ENCODE peak calls at places on chromosome 7, in ten cellular contexts. F, B, K, N, M, D, O, Z, L and J are unnamed samples.

GRCh38 chr7:27046854-27047549 is 48.8 kb downstream of the HOXA1 start:
- DNase-seq in D (no peak), N (no peak), O (peak; percentile 36), Z (peak; percentile 36), F (peak; percentile 91), M (peak; percentile 78), L (peak; percentile 30), B (no peak), K (no peak), J (no peak)

GRCh38 chr7:132783824-132784223 is 207.6 kb upstream of the PLXNA4 start:
- DNase-seq in B (no peak), L (peak; percentile 96), D (no peak), Z (no peak), M (peak; percentile 89), K (no peak), N (no peak), O (peak; percentile 97), F (no peak), J (no peak)

GRCh38 chr7:32219416-32219815 is 149.2 kb upstream of the PDE1C start:
- DNase-seq in D (no peak), Z (no peak), N (no peak), K (no peak), O (no peak), M (no peak), B (no peak), L (no peak), F (no peak), J (no peak)

GRCh38 chr7:16999541-17000266 is 117.9 kb upstream of the AGR3 start:
- DNase-seq in B (no peak), L (no peak), D (no peak), K (no peak), N (no peak), F (no peak), O (no peak), M (no peak), Z (no peak), J (no peak)

GRCh38 chr7:56007167-56007652 is 42.8 kb downstream of the NIPSNAP2 start:
- DNase-seq in L (no peak), M (no peak), K (no peak), N (no peak), D (no peak), O (no peak), Z (no peak), B (no peak), F (peak; percentile 57), J (no peak)

GRCh38 chr7:88480901-88481300 is 174.2 kb upstream of the STEAP4 start:
- DNase-seq in B (no peak), N (no peak), Z (no peak), L (no peak), F (no peak), M (no peak), O (peak; percentile 6), K (no peak), D (no peak), J (peak; percentile 27)

GRCh38 chr7:102404005-102404861 is 8.1 kb downstream of the PRKRIP1 start:
- DNase-seq in B (no peak), O (peak; percentile 57), M (peak; percentile 16), K (no peak), L (peak; percentile 30), D (no peak), F (peak; percentile 59), N (no peak), Z (peak; percentile 65), J (no peak)

GRCh38 chr7:151083824-151084160 is 499 bp upstream of the TMUB1 start:
- DNase-seq in F (no peak), B (no peak), D (no peak), L (no peak), M (no peak), K (no peak), Z (no peak), O (no peak), N (no peak), J (no peak)

GRCh38 chr7:46363688-46364087 is 442.6 kb upstream of the IGFBP3 start:
- DNase-seq in O (no peak), M (no peak), D (no peak), L (no peak), F (no peak), Z (no peak), B (no peak), N (no peak), K (no peak), J (no peak)

GRCh38 chr7:94655562-94655883 is 410 bp downstream of the SGCE start:
- DNase-seq in D (no peak), M (no peak), Z (no peak), B (peak; percentile 46), F (no peak), N (peak; percentile 69), O (peak; percentile 35), K (no peak), L (peak; percentile 16), J (peak; percentile 36)
- H3K27ac ChIP-seq in D (peak overlapping the region; percentile 76), M (peak overlapping the region; percentile 69), Z (peak overlapping the region; percentile 78), B (peak overlapping the region; percentile 34), F (no peak overlapping the region), N (peak overlapping the region; percentile 50), O (peak overlapping the region; percentile 87), K (peak overlapping the region; percentile 85), L (peak overlapping the region; percentile 87), J (peak overlapping the region; percentile 88)

GRCh38 chr7:47369736-47370135 is 212.2 kb downstream of the TNS3 start:
- DNase-seq in F (no peak), K (no peak), B (no peak), N (no peak), D (no peak), O (no peak), M (no peak), L (no peak), Z (no peak), J (no peak)

GRCh38 chr7:47370461-47371042 is 211.4 kb downstream of the TNS3 start:
- DNase-seq in F (no peak), N (no peak), B (no peak), Z (no peak), O (peak; percentile 91), M (peak; percentile 9), K (no peak), L (peak; percentile 87), D (no peak), J (no peak)

GRCh38 chr7:47373871-47374451 is 207.9 kb downstream of the TNS3 start:
- DNase-seq in K (no peak), N (peak; percentile 13), D (no peak), L (no peak), F (no peak), B (no peak), O (no peak), Z (no peak), M (no peak), J (no peak)

GRCh38 chr7:47371317-47371716 is 210.6 kb downstream of the TNS3 start:
- DNase-seq in K (no peak), Z (no peak), M (no peak), B (no peak), F (no peak), N (no peak), O (no peak), D (no peak), L (no peak), J (no peak)

GRCh38 chr7:47371733-47372368 is 210.1 kb downstream of the TNS3 start:
- DNase-seq in D (peak; percentile 88), N (no peak), L (peak; percentile 61), F (peak; percentile 65), O (peak; percentile 75), K (no peak), B (peak; percentile 76), Z (no peak), M (peak; percentile 81), J (peak; percentile 89)
- H3K27ac ChIP-seq in D (peak overlapping the region; percentile 56), N (no peak overlapping the region), L (no peak overlapping the region), F (peak overlapping the region; percentile 9), O (no peak overlapping the region), K (no peak overlapping the region), B (no peak overlapping the region), Z (peak overlapping the region; percentile 44), M (no peak overlapping the region), J (no peak overlapping the region)

GRCh38 chr7:29193316-29194205 is 1.0 kb upstream of the CHN2 start:
- DNase-seq in Z (no peak), O (no peak), L (no peak), F (no peak), N (no peak), D (no peak), M (no peak), K (no peak), B (no peak), J (no peak)
- H3K27ac ChIP-seq in Z (no peak overlapping the region), O (no peak overlapping the region), L (no peak overlapping the region), F (no peak overlapping the region), N (peak overlapping the region; percentile 60), D (no peak overlapping the region), M (no peak overlapping the region), K (peak overlapping the region; percentile 68), B (no peak overlapping the region), J (no peak overlapping the region)

GRCh38 chr7:105007298-105007697 is 6.7 kb upstream of the KMT2E start:
- DNase-seq in Z (no peak), D (no peak), B (no peak), O (no peak), N (no peak), K (no peak), M (no peak), F (no peak), L (no peak), J (no peak)

GRCh38 chr7:105012503-105013282 is 1.3 kb upstream of the KMT2E start:
- DNase-seq in D (peak; percentile 100), K (peak; percentile 98), L (peak; percentile 93), O (peak; percentile 97), M (peak; percentile 98), N (peak; percentile 100), Z (peak; percentile 95), B (peak; percentile 100), F (peak; percentile 89), J (peak; percentile 99)

GRCh38 chr7:105011771-105012502 is 2.1 kb upstream of the KMT2E start:
- DNase-seq in D (no peak), Z (no peak), O (no peak), F (no peak), K (no peak), N (no peak), B (peak; percentile 56), L (no peak), M (no peak), J (peak; percentile 38)

GRCh38 chr7:105010538-105011523 is 3.2 kb upstream of the KMT2E start:
- DNase-seq in O (peak; percentile 49), Z (no peak), F (no peak), N (no peak), D (no peak), L (peak; percentile 35), K (no peak), B (no peak), M (no peak), J (no peak)

DNA sequence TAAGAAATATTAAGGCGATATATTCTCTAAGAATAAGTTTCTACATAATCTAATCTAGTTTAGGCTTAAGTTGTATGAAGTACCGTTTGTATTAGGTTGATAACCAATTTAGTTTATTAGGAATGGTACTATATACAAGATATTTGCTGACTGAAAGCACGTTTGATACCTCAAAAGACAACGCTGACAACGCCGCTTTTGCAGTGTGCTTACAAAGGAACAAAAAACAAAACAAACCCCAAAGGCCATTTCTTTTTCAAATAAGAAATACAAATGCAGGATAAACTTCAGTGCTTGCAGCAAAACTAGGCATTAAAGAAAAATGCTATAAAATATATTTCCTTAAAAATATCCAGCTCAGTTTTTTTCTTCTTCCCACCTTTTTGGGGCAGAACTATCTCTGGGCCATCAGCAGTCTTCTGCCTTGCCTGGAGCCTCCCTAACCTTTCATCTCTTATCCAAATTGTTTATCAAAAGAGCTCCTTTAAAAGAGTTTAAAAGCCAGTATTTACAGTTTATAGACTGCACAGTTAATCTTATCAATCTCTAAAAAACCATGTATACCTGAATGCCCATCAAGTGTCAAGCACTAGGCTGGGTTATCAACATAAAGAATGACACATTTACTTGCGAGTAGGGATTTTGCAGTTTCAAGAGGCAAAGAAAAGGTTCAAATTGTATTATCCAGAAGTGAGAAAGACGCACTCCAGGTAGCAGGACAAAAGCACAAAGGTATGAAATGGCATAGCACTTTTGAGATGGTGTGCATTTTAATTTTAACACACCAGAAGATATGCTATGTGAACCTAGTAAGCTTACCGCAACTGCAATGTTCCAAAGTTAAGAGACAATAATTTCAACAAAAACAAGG is 4.1 kb upstream of the KMT2E start:
- DNase-seq in F (no peak), L (no peak), M (no peak), D (no peak), B (no peak), K (no peak), N (no peak), Z (no peak), O (no peak), J (no peak)
- H3K27ac ChIP-seq in F (no peak overlapping the region), L (peak overlapping the region; percentile 100), M (peak overlapping the region; percentile 97), D (peak overlapping the region; percentile 100), B (no peak overlapping the region), K (peak overlapping the region; percentile 99), N (peak overlapping the region; percentile 100), Z (peak overlapping the region; percentile 100), O (peak overlapping the region; percentile 100), J (peak overlapping the region; percentile 100)